ENCODE peak calls at places on chromosomes 2 and 18, in eight cellular contexts. One of them, this sample, is unnamed.

GRCh38 chr18:33821503-33821902 is 243.5 kb downstream of the ASXL3 start:
- DNase-seq in GM12891: no peak
- DNase-seq in fibroblast of mammary gland: peak; percentile 90
- DNase-seq in T-helper 17 cell: no peak
- DNase-seq in sigmoid colon: no peak
- DNase-seq in activated CD4-positive, alpha-beta T cell treated with anti-CD3 and anti-CD28 coated beads for 4 hours: no peak
- DNase-seq in ovary: no peak
- DNase-seq in cardiac muscle cell: no peak
- DNase-seq in this sample: no peak

GRCh38 chr2:36770542-36771287 is 74.2 kb downstream of the VIT start:
- DNase-seq in GM12891: peak; percentile 27
- DNase-seq in fibroblast of mammary gland: peak; percentile 56
- DNase-seq in T-helper 17 cell: peak; percentile 11
- DNase-seq in sigmoid colon: no peak
- DNase-seq in activated CD4-positive, alpha-beta T cell treated with anti-CD3 and anti-CD28 coated beads for 4 hours: peak; percentile 20
- DNase-seq in ovary: no peak
- DNase-seq in cardiac muscle cell: peak; percentile 30
- DNase-seq in this sample: no peak

GRCh38 chr18:44733069-44733753 is 52.5 kb downstream of the SETBP1 start:
- DNase-seq in GM12891: no peak
- DNase-seq in fibroblast of mammary gland: peak; percentile 96
- DNase-seq in T-helper 17 cell: no peak
- DNase-seq in sigmoid colon: no peak
- DNase-seq in activated CD4-positive, alpha-beta T cell treated with anti-CD3 and anti-CD28 coated beads for 4 hours: no peak
- DNase-seq in ovary: no peak
- DNase-seq in cardiac muscle cell: no peak
- DNase-seq in this sample: no peak

GRCh38 chr2:108534577-108535379 is 508 bp downstream of the LIMS1 start:
- DNase-seq in GM12891: no peak
- DNase-seq in fibroblast of mammary gland: no peak
- DNase-seq in T-helper 17 cell: peak; percentile 31
- DNase-seq in sigmoid colon: peak; percentile 75
- DNase-seq in activated CD4-positive, alpha-beta T cell treated with anti-CD3 and anti-CD28 coated beads for 4 hours: peak; percentile 31
- DNase-seq in ovary: peak; percentile 44
- DNase-seq in cardiac muscle cell: peak; percentile 65
- DNase-seq in this sample: peak; percentile 11

GRCh38 chr18:28112056-28112470 is 64.9 kb downstream of the CDH2 start:
- DNase-seq in GM12891: no peak
- DNase-seq in fibroblast of mammary gland: peak; percentile 73
- DNase-seq in T-helper 17 cell: no peak
- DNase-seq in sigmoid colon: no peak
- DNase-seq in activated CD4-positive, alpha-beta T cell treated with anti-CD3 and anti-CD28 coated beads for 4 hours: no peak
- DNase-seq in ovary: no peak
- DNase-seq in cardiac muscle cell: peak; percentile 53
- DNase-seq in this sample: no peak

GRCh38 chr2:120820263-120820884 is 84.7 kb downstream of the GLI2 start:
- DNase-seq in GM12891: no peak
- DNase-seq in fibroblast of mammary gland: peak; percentile 77
- DNase-seq in T-helper 17 cell: no peak
- DNase-seq in sigmoid colon: peak; percentile 82
- DNase-seq in activated CD4-positive, alpha-beta T cell treated with anti-CD3 and anti-CD28 coated beads for 4 hours: no peak
- DNase-seq in ovary: peak; percentile 69
- DNase-seq in cardiac muscle cell: peak; percentile 73
- DNase-seq in this sample: no peak

GRCh38 chr2:100561191-100561590 is 1.6 kb upstream of the PDCL3 start:
- DNase-seq in GM12891: no peak
- DNase-seq in fibroblast of mammary gland: peak; percentile 5
- DNase-seq in T-helper 17 cell: no peak
- DNase-seq in sigmoid colon: no peak
- DNase-seq in activated CD4-positive, alpha-beta T cell treated with anti-CD3 and anti-CD28 coated beads for 4 hours: no peak
- DNase-seq in ovary: no peak
- DNase-seq in cardiac muscle cell: no peak
- DNase-seq in this sample: no peak

GRCh38 chr18:4605222-4605621 is 150.1 kb upstream of the DLGAP1 start:
- DNase-seq in GM12891: no peak
- DNase-seq in fibroblast of mammary gland: no peak
- DNase-seq in T-helper 17 cell: no peak
- DNase-seq in sigmoid colon: no peak
- DNase-seq in activated CD4-positive, alpha-beta T cell treated with anti-CD3 and anti-CD28 coated beads for 4 hours: no peak
- DNase-seq in ovary: no peak
- DNase-seq in cardiac muscle cell: no peak
- DNase-seq in this sample: no peak

GRCh38 chr2:56647997-56648396 is 464.2 kb downstream of the CCDC85A start:
- DNase-seq in GM12891: no peak
- DNase-seq in fibroblast of mammary gland: no peak
- DNase-seq in T-helper 17 cell: no peak
- DNase-seq in sigmoid colon: no peak
- DNase-seq in activated CD4-positive, alpha-beta T cell treated with anti-CD3 and anti-CD28 coated beads for 4 hours: no peak
- DNase-seq in ovary: no peak
- DNase-seq in cardiac muscle cell: no peak
- DNase-seq in this sample: no peak

GRCh38 chr2:127046579-127046978 is 60.4 kb downstream of the BIN1 start:
- DNase-seq in GM12891: no peak
- DNase-seq in fibroblast of mammary gland: no peak
- DNase-seq in T-helper 17 cell: no peak
- DNase-seq in sigmoid colon: peak; percentile 40
- DNase-seq in activated CD4-positive, alpha-beta T cell treated with anti-CD3 and anti-CD28 coated beads for 4 hours: no peak
- DNase-seq in ovary: no peak
- DNase-seq in cardiac muscle cell: no peak
- DNase-seq in this sample: no peak

GRCh38 chr18:21242141-21243040 is at the start of gene GREB1L:
- DNase-seq in GM12891: peak; percentile 55
- DNase-seq in fibroblast of mammary gland: peak; percentile 59
- DNase-seq in T-helper 17 cell: no peak
- DNase-seq in sigmoid colon: no peak
- DNase-seq in activated CD4-positive, alpha-beta T cell treated with anti-CD3 and anti-CD28 coated beads for 4 hours: no peak
- DNase-seq in ovary: peak; percentile 74
- DNase-seq in cardiac muscle cell: peak; percentile 87
- DNase-seq in this sample: no peak